ENCODE peak calls at places on chromosomes 2 and 18, in six cellular contexts. P is AG08395; O is HCT116; H is activated naive CD4-positive, alpha-beta T cell; J is Caki2; N is AML-193. R is an unnamed sample.

GRCh38 chr18:2699001-2699400 is 43.5 kb downstream of the SMCHD1 start:
- DNase-seq in J (no peak), P (no peak), N (no peak), O (no peak), H (no peak), R (no peak)

GRCh38 chr2:43057026-43057741 is 169.2 kb downstream of the ZFP36L2 start:
- DNase-seq in J (no peak), H (no peak), P (no peak), N (no peak), O (no peak), R (peak)

GRCh38 chr2:212596688-212597087 is 58.1 kb upstream of the ERBB4 start:
- DNase-seq in O (no peak), P (no peak), H (no peak), N (no peak), J (no peak), R (no peak)

GRCh38 chr18:6401687-6402086 is 13.0 kb downstream of the L3MBTL4 start:
- DNase-seq in P (no peak), H (no peak), O (no peak), N (no peak), J (no peak), R (no peak)

GRCh38 chr2:121147766-121148165 is 137.2 kb downstream of the TFCP2L1 start:
- DNase-seq in N (no peak), O (no peak), J (peak), H (no peak), P (no peak), R (no peak)

GRCh38 chr2:47437287-47437686 is 34.3 kb downstream of the MSH2 start:
- DNase-seq in P (peak), H (no peak), O (no peak), N (no peak), J (peak), R (peak)

GRCh38 chr18:35162995-35163394 is 77.8 kb upstream of the ZNF397 start:
- DNase-seq in P (no peak), J (no peak), O (no peak), N (no peak), H (no peak), R (no peak)

GRCh38 chr2:105344704-105345345 is 7.5 kb downstream of the C2orf49 start:
- DNase-seq in N (peak), H (no peak), O (no peak), P (peak), J (peak), R (no peak)

GRCh38 chr18:31835528-31836138 is 75.0 kb upstream of the SLC25A52 start:
- DNase-seq in P (peak), O (no peak), N (no peak), J (no peak), H (no peak), R (no peak)

GRCh38 chr18:66749030-66749429 is 145.1 kb upstream of the CDH19 start:
- DNase-seq in O (no peak), P (no peak), H (no peak), J (no peak), N (no peak), R (peak)

GRCh38 chr2:82675186-82675585 is 1783.9 kb downstream of the SUCLG1 start:
- DNase-seq in P (no peak), O (no peak), N (no peak), H (no peak), J (peak), R (no peak)

GRCh38 chr2:190791347-190791982 is 89.2 kb upstream of the GLS start:
- DNase-seq in N (no peak), P (peak), O (no peak), J (peak), H (no peak), R (no peak)

GRCh38 chr18:79566841-79567370 is 112.7 kb upstream of the CTDP1 start:
- DNase-seq in P (no peak), N (no peak), J (no peak), H (no peak), O (no peak), R (no peak)

R was measured in globus pallidus.